ENCODE peak calls at places on chromosomes 5 and 9, in ten cellular contexts. J is neural progenitor cell, X is AG04450, U is left ventricle myocardium inferior, B is gastrocnemius medialis, N is astrocyte, M is ovary, G is body of pancreas, E is endodermal cell, I is right atrium auricular region. S is an unnamed sample.

GRCh38 chr5:170451764-170452365 is 52.0 kb upstream of the KCNIP1 start:
- DNase-seq in E (no peak), I (peak; percentile 55), X (no peak), G (no peak), M (no peak), N (peak; percentile 62), J (no peak), U (no peak), B (no peak), S (no peak)

GRCh38 chr5:160477266-160477970 is 55.8 kb downstream of the PTTG1 start:
- DNase-seq in E (peak; percentile 31), J (no peak), N (no peak), U (no peak), M (no peak), G (no peak), X (no peak), I (no peak), B (no peak), S (no peak)

GRCh38 chr5:96256795-96257470 is 176.1 kb downstream of the PCSK1 start:
- DNase-seq in X (peak; percentile 78), B (no peak), I (no peak), E (no peak), J (peak; percentile 39), U (no peak), M (no peak), N (peak; percentile 96), G (no peak), S (peak; percentile 66)

GRCh38 chr5:27450607-27451006 is 412.2 kb upstream of the CDH9 start:
- DNase-seq in J (no peak), I (no peak), M (no peak), U (no peak), X (no peak), B (no peak), E (no peak), N (no peak), G (no peak), S (no peak)

GRCh38 chr5:129506092-129506491 is 46.0 kb downstream of the ADAMTS19 start:
- DNase-seq in X (no peak), N (peak; percentile 46), U (no peak), G (no peak), B (no peak), M (no peak), E (no peak), J (no peak), I (no peak), S (no peak)

GRCh38 chr9:76703270-76703669 is 61.0 kb upstream of the PCA3 start:
- DNase-seq in J (no peak), M (no peak), B (no peak), E (no peak), X (no peak), N (no peak), U (no peak), I (no peak), G (no peak), S (no peak)

GRCh38 chr5:148740966-148741742 is 85.3 kb upstream of the ADRB2 start:
- DNase-seq in I (no peak), X (peak; percentile 72), B (peak; percentile 73), M (no peak), U (no peak), J (peak; percentile 29), N (peak; percentile 41), E (no peak), G (no peak), S (no peak)

GRCh38 chr9:130159057-130159456 is 13.1 kb upstream of the NCS1 start:
- DNase-seq in I (no peak), E (no peak), X (no peak), N (no peak), J (no peak), M (no peak), B (no peak), U (no peak), G (no peak), S (no peak)

GRCh38 chr5:135489466-135490244 is 37.5 kb upstream of the TIFAB start:
- DNase-seq in I (no peak), X (no peak), N (no peak), J (peak; percentile 61), U (no peak), B (no peak), M (no peak), E (peak; percentile 73), G (no peak), S (no peak)

GRCh38 chr5:154198611-154199230 is 8.2 kb downstream of the GALNT10 start:
- DNase-seq in X (peak; percentile 58), N (peak; percentile 94), B (no peak), M (no peak), J (no peak), E (peak; percentile 64), G (no peak), I (no peak), U (no peak), S (no peak)
- H3K4me3 ChIP-seq in X (no peak overlapping the region), N (no peak overlapping the region), B (no peak overlapping the region), M (no peak overlapping the region), J (no peak overlapping the region), E (peak overlapping the region; percentile 26), G (no peak overlapping the region), I (no peak overlapping the region), U (no peak overlapping the region), S (no peak overlapping the region)

GRCh38 chr5:56004874-56005273 is 10.1 kb upstream of the IL6ST start:
- DNase-seq in I (no peak), E (no peak), J (no peak), X (no peak), N (no peak), U (no peak), B (no peak), G (no peak), M (no peak), S (no peak)
- TF ChIP-seq CTCF in I (no peak), E (no peak), J (no peak), X (no peak), N (no peak), U (no peak), B (no peak), G (no peak), M (no peak), S (no peak)

GRCh38 chr5:180526265-180526664 is 32.1 kb downstream of the CNOT6 start:
- DNase-seq in E (no peak), M (no peak), J (no peak), N (no peak), X (no peak), I (no peak), B (no peak), G (no peak), U (no peak), S (no peak)
- H3K9me3 ChIP-seq in E (peaks cover 27% of the 10 kb centered on the region), M (no peaks in the 10 kb centered on the region), J (no peaks in the 10 kb centered on the region), N (no peaks in the 10 kb centered on the region), X (no peaks in the 10 kb centered on the region), I (no peaks in the 10 kb centered on the region), B (no peaks in the 10 kb centered on the region), G (no peaks in the 10 kb centered on the region), U (no peaks in the 10 kb centered on the region), S (no peaks in the 10 kb centered on the region)

GRCh38 chr5:35857606-35858205 is 1.0 kb downstream of the IL7R start:
- DNase-seq in I (no peak), X (peak; percentile 26), M (no peak), E (no peak), G (no peak), B (no peak), J (no peak), U (no peak), N (peak; percentile 92), S (no peak)
- H3K4me3 ChIP-seq in I (no peak overlapping the region), X (peak overlapping the region; percentile 38), M (no peak overlapping the region), E (peak overlapping the region; percentile 16), G (no peak overlapping the region), B (no peak overlapping the region), J (no peak overlapping the region), U (no peak overlapping the region), N (peak overlapping the region; percentile 19), S (no peak overlapping the region)

GRCh38 chr9:133690111-133690561 is 48.0 kb downstream of the SARDH start:
- DNase-seq in X (no peak), N (no peak), I (no peak), J (no peak), M (no peak), B (no peak), U (peak; percentile 11), E (no peak), G (no peak), S (no peak)

GRCh38 chr9:133692364-133692985 is 45.7 kb downstream of the SARDH start:
- DNase-seq in X (no peak), B (no peak), J (no peak), N (no peak), I (no peak), U (peak; percentile 4), E (no peak), M (no peak), G (no peak), S (no peak)

GRCh38 chr9:133691659-133692363 is 46.3 kb downstream of the SARDH start:
- DNase-seq in M (no peak), G (no peak), I (no peak), X (no peak), E (no peak), J (no peak), N (peak; percentile 40), B (no peak), U (peak; percentile 3), S (no peak)

GRCh38 chr9:133693116-133693515 is 45.0 kb downstream of the SARDH start:
- DNase-seq in U (peak; percentile 7), E (no peak), B (no peak), J (no peak), X (no peak), I (no peak), G (no peak), N (no peak), M (no peak), S (no peak)

GRCh38 chr9:133691191-133691590 is 47.0 kb downstream of the SARDH start:
- DNase-seq in G (no peak), B (no peak), X (no peak), I (no peak), N (no peak), E (no peak), U (peak; percentile 4), J (no peak), M (no peak), S (no peak)
- TF ChIP-seq CTCF in G (no peak), B (no peak), X (no peak), I (no peak), N (no peak), E (no peak), U (no peak), J (no peak), M (no peak), S (no peak)

GRCh38 chr9:7185612-7186011 is 427.8 kb downstream of the KDM4C start:
- DNase-seq in J (peak; percentile 23), M (no peak), X (peak; percentile 58), I (no peak), B (no peak), G (no peak), U (no peak), E (peak; percentile 91), N (peak; percentile 94), S (no peak)
- H3K9me3 ChIP-seq in J (no peaks in the 10 kb centered on the region), M (no peaks in the 10 kb centered on the region), X (no peaks in the 10 kb centered on the region), I (no peaks in the 10 kb centered on the region), B (no peaks in the 10 kb centered on the region), G (no peaks in the 10 kb centered on the region), U (peaks cover 21% of the 10 kb centered on the region), E (peaks cover 65% of the 10 kb centered on the region), N (peaks cover 7% of the 10 kb centered on the region), S (no peaks in the 10 kb centered on the region)